ENCODE peak calls at places on chromosomes 6 and 20, in six cellular contexts. One of them, this sample, is unnamed.

GRCh38 chr20:3740600-3741301 is 8.3 kb downstream of the HSPA12B start:
- DNase-seq in epithelial cell of proximal tubule: no peak
- DNase-seq in fibroblast of mammary gland: no peak
- DNase-seq in breast epithelium: no peak
- DNase-seq in foreskin fibroblast: no peak
- DNase-seq in GM10248: no peak
- DNase-seq in this sample: no peak

GRCh38 chr6:78619016-78619415 is 248.3 kb upstream of the IRAK1BP1 start:
- DNase-seq in epithelial cell of proximal tubule: no peak
- DNase-seq in fibroblast of mammary gland: no peak
- DNase-seq in breast epithelium: no peak
- DNase-seq in foreskin fibroblast: no peak
- DNase-seq in GM10248: no peak
- DNase-seq in this sample: no peak

GRCh38 chr20:47950103-47950502 is 164.8 kb upstream of the SULF2 start:
- DNase-seq in epithelial cell of proximal tubule: peak
- DNase-seq in fibroblast of mammary gland: peak
- DNase-seq in breast epithelium: no peak
- DNase-seq in foreskin fibroblast: no peak
- DNase-seq in GM10248: no peak
- DNase-seq in this sample: no peak

GRCh38 chr20:11403711-11404110 is 514.0 kb upstream of the BTBD3 start:
- DNase-seq in epithelial cell of proximal tubule: no peak
- DNase-seq in fibroblast of mammary gland: no peak
- DNase-seq in breast epithelium: no peak
- DNase-seq in foreskin fibroblast: no peak
- DNase-seq in GM10248: no peak
- DNase-seq in this sample: no peak

GRCh38 chr6:40727272-40727671 is 140.1 kb upstream of the LRFN2 start:
- DNase-seq in epithelial cell of proximal tubule: no peak
- DNase-seq in fibroblast of mammary gland: no peak
- DNase-seq in breast epithelium: no peak
- DNase-seq in foreskin fibroblast: no peak
- DNase-seq in GM10248: no peak
- DNase-seq in this sample: no peak

GRCh38 chr6:97205936-97206335 is 77.1 kb downstream of the MMS22L start:
- DNase-seq in epithelial cell of proximal tubule: no peak
- DNase-seq in fibroblast of mammary gland: no peak
- DNase-seq in breast epithelium: no peak
- DNase-seq in foreskin fibroblast: no peak
- DNase-seq in GM10248: no peak
- DNase-seq in this sample: no peak

GRCh38 chr6:168365422-168366165 is 46.0 kb upstream of the DACT2 start:
- DNase-seq in epithelial cell of proximal tubule: no peak
- DNase-seq in fibroblast of mammary gland: no peak
- DNase-seq in breast epithelium: no peak
- DNase-seq in foreskin fibroblast: no peak
- DNase-seq in GM10248: no peak
- DNase-seq in this sample: no peak

GRCh38 chr6:29964904-29965872 is 22.9 kb downstream of the HLA-A start:
- DNase-seq in epithelial cell of proximal tubule: no peak
- DNase-seq in fibroblast of mammary gland: peak
- DNase-seq in breast epithelium: peak
- DNase-seq in foreskin fibroblast: peak
- DNase-seq in GM10248: peak
- DNase-seq in this sample: peak

GRCh38 chr6:166618866-166619761 is 7.9 kb downstream of the RPS6KA2 start:
- DNase-seq in epithelial cell of proximal tubule: no peak
- DNase-seq in fibroblast of mammary gland: peak
- DNase-seq in breast epithelium: no peak
- DNase-seq in foreskin fibroblast: peak
- DNase-seq in GM10248: no peak
- DNase-seq in this sample: no peak

GRCh38 chr20:41373851-41374567 is 7.4 kb upstream of the EMILIN3 start:
- DNase-seq in epithelial cell of proximal tubule: no peak
- DNase-seq in fibroblast of mammary gland: no peak
- DNase-seq in breast epithelium: no peak
- DNase-seq in foreskin fibroblast: no peak
- DNase-seq in GM10248: no peak
- DNase-seq in this sample: no peak

GRCh38 chr6:90790696-90791095 is 203.8 kb upstream of the MAP3K7 start:
- DNase-seq in epithelial cell of proximal tubule: no peak
- DNase-seq in fibroblast of mammary gland: peak
- DNase-seq in breast epithelium: no peak
- DNase-seq in foreskin fibroblast: peak
- DNase-seq in GM10248: no peak
- DNase-seq in this sample: no peak

GRCh38 chr6:153024401-153025017 is 22.0 kb upstream of the MTRF1L start:
- DNase-seq in epithelial cell of proximal tubule: no peak
- DNase-seq in fibroblast of mammary gland: peak
- DNase-seq in breast epithelium: no peak
- DNase-seq in foreskin fibroblast: peak
- DNase-seq in GM10248: peak
- DNase-seq in this sample: peak

GRCh38 chr6:71294121-71294523 is 5.5 kb downstream of the OGFRL1 start:
- DNase-seq in epithelial cell of proximal tubule: no peak
- DNase-seq in fibroblast of mammary gland: peak
- DNase-seq in breast epithelium: no peak
- DNase-seq in foreskin fibroblast: peak
- DNase-seq in GM10248: no peak
- DNase-seq in this sample: no peak

GRCh38 chr6:3090013-3090412 is 21.7 kb downstream of the RIPK1 start:
- DNase-seq in epithelial cell of proximal tubule: no peak
- DNase-seq in fibroblast of mammary gland: peak
- DNase-seq in breast epithelium: no peak
- DNase-seq in foreskin fibroblast: peak
- DNase-seq in GM10248: no peak
- DNase-seq in this sample: no peak

GRCh38 chr6:25570608-25571007 is 81.4 kb upstream of the SCGN start:
- DNase-seq in epithelial cell of proximal tubule: no peak
- DNase-seq in fibroblast of mammary gland: no peak
- DNase-seq in breast epithelium: no peak
- DNase-seq in foreskin fibroblast: no peak
- DNase-seq in GM10248: no peak
- DNase-seq in this sample: no peak

GRCh38 chr6:44009425-44010321 is 117.6 kb downstream of the MRPL14 start:
- DNase-seq in epithelial cell of proximal tubule: no peak
- DNase-seq in fibroblast of mammary gland: peak
- DNase-seq in breast epithelium: no peak
- DNase-seq in foreskin fibroblast: no peak
- DNase-seq in GM10248: no peak
- DNase-seq in this sample: no peak

GRCh38 chr20:49775229-49775693 is 37.4 kb upstream of the SLC9A8 start:
- DNase-seq in epithelial cell of proximal tubule: peak
- DNase-seq in fibroblast of mammary gland: peak
- DNase-seq in breast epithelium: no peak
- DNase-seq in foreskin fibroblast: peak
- DNase-seq in GM10248: no peak
- DNase-seq in this sample: no peak
- TF ChIP-seq CTCF in epithelial cell of proximal tubule: no peak
- TF ChIP-seq CTCF in fibroblast of mammary gland: no peak
- TF ChIP-seq CTCF in breast epithelium: no peak
- TF ChIP-seq CTCF in foreskin fibroblast: no peak
- TF ChIP-seq CTCF in GM10248: no peak
- TF ChIP-seq CTCF in this sample: no peak

GRCh38 chr6:127243501-127243900 is 23.2 kb upstream of the RNF146 start:
- DNase-seq in epithelial cell of proximal tubule: no peak
- DNase-seq in fibroblast of mammary gland: peak
- DNase-seq in breast epithelium: no peak
- DNase-seq in foreskin fibroblast: no peak
- DNase-seq in GM10248: no peak
- DNase-seq in this sample: no peak
- TF ChIP-seq CTCF in epithelial cell of proximal tubule: no peak
- TF ChIP-seq CTCF in fibroblast of mammary gland: no peak
- TF ChIP-seq CTCF in breast epithelium: no peak
- TF ChIP-seq CTCF in foreskin fibroblast: no peak
- TF ChIP-seq CTCF in GM10248: no peak
- TF ChIP-seq CTCF in this sample: no peak

DNA sequence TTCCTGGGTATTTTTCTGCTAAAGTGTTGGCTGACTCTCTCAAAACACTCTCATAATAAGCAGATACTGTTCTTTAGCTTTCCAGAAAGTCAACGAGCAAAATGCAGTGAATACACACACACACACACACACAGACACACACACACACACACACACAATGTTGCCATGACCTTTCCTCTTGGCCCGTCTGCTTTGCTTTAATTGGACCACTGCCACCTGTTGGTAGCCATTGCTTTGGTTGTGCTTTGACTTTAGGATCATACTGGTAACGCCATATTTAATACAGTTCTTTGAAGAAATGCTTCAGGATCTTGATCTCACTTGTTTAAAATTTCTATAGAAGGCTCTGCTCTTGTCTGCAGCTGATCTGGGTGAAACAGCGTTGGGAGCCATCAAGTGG is 4.4 kb downstream of the FIG4 start:
- DNase-seq in epithelial cell of proximal tubule: no peak
- DNase-seq in fibroblast of mammary gland: no peak
- DNase-seq in breast epithelium: no peak
- DNase-seq in foreskin fibroblast: no peak
- DNase-seq in GM10248: no peak
- DNase-seq in this sample: no peak
- TF ChIP-seq CTCF in epithelial cell of proximal tubule: peak
- TF ChIP-seq CTCF in fibroblast of mammary gland: no peak
- TF ChIP-seq CTCF in breast epithelium: no peak
- TF ChIP-seq CTCF in foreskin fibroblast: no peak
- TF ChIP-seq CTCF in GM10248: peak
- TF ChIP-seq CTCF in this sample: peak

GRCh38 chr6:146381486-146381885 is 162.1 kb upstream of the RAB32 start:
- DNase-seq in epithelial cell of proximal tubule: no peak
- DNase-seq in fibroblast of mammary gland: no peak
- DNase-seq in breast epithelium: no peak
- DNase-seq in foreskin fibroblast: peak
- DNase-seq in GM10248: no peak
- DNase-seq in this sample: no peak
- TF ChIP-seq CTCF in epithelial cell of proximal tubule: peak
- TF ChIP-seq CTCF in fibroblast of mammary gland: peak
- TF ChIP-seq CTCF in breast epithelium: no peak
- TF ChIP-seq CTCF in foreskin fibroblast: peak
- TF ChIP-seq CTCF in GM10248: no peak
- TF ChIP-seq CTCF in this sample: no peak

DNA sequence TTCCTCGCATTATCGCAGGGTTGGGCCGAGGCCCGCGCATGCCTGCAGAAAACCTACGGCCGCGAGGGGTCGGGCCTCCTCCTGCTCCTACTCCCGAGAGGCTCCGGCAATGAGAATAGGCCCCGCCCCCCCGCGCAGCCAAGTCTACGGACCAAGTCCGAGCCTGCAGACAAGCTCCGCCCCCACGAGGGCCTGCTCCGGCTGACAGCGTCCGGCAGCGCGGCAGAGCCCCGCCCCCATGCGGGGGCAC is 3.1 kb upstream of the GPSM3 start:
- DNase-seq in epithelial cell of proximal tubule: peak
- DNase-seq in fibroblast of mammary gland: peak
- DNase-seq in breast epithelium: peak
- DNase-seq in foreskin fibroblast: peak
- DNase-seq in GM10248: peak
- DNase-seq in this sample: no peak
- TF ChIP-seq CTCF in epithelial cell of proximal tubule: peak
- TF ChIP-seq CTCF in fibroblast of mammary gland: peak
- TF ChIP-seq CTCF in breast epithelium: peak
- TF ChIP-seq CTCF in foreskin fibroblast: peak
- TF ChIP-seq CTCF in GM10248: peak
- TF ChIP-seq CTCF in this sample: peak

GRCh38 chr6:81450180-81450579 is 302.3 kb downstream of the TENT5A start:
- DNase-seq in epithelial cell of proximal tubule: no peak
- DNase-seq in fibroblast of mammary gland: peak
- DNase-seq in breast epithelium: no peak
- DNase-seq in foreskin fibroblast: peak
- DNase-seq in GM10248: no peak
- DNase-seq in this sample: no peak
- TF ChIP-seq CTCF in epithelial cell of proximal tubule: no peak
- TF ChIP-seq CTCF in fibroblast of mammary gland: peak
- TF ChIP-seq CTCF in breast epithelium: no peak
- TF ChIP-seq CTCF in foreskin fibroblast: no peak
- TF ChIP-seq CTCF in GM10248: peak
- TF ChIP-seq CTCF in this sample: no peak